ENCODE peak calls at places on chromosomes 2 and 18, in ten cellular contexts. G is hepatocyte, S is fibroblast of lung, A is IMR-90, X is GM23338, Q is keratinocyte, Z is HepG2, W is neural progenitor cell, I is K562, U is OCI-LY7. D is an unnamed sample.

GRCh38 chr2:203951366-203951902 is 14.9 kb downstream of the ICOS start:
- DNase-seq in X (no peak), Z (no peak), Q (no peak), I (no peak), W (no peak), S (no peak), U (peak), A (no peak), G (no peak), D (no peak)

GRCh38 chr2:31886700-31887099 is 124.1 kb downstream of the MEMO1 start:
- DNase-seq in S (no peak), G (peak), U (peak), I (peak), X (peak), Q (no peak), Z (peak), A (no peak), W (peak), D (no peak)

GRCh38 chr18:46668135-46668534 is 11.1 kb upstream of the LOXHD1 start:
- DNase-seq in Q (no peak), U (no peak), W (no peak), G (no peak), A (no peak), X (peak), I (no peak), Z (no peak), S (no peak), D (no peak)

GRCh38 chr2:33074197-33074596 is 127.4 kb downstream of the LTBP1 start:
- DNase-seq in Q (no peak), W (no peak), X (no peak), U (no peak), G (no peak), I (no peak), S (no peak), Z (no peak), A (no peak), D (no peak)

GRCh38 chr2:47012866-47013265 is 97.3 kb upstream of the MCFD2 start:
- DNase-seq in I (no peak), S (no peak), W (no peak), X (no peak), U (no peak), Q (no peak), A (no peak), G (no peak), Z (no peak), D (no peak)

GRCh38 chr2:230889911-230890601 is 25.3 kb downstream of the ITM2C start:
- DNase-seq in W (no peak), U (no peak), Z (no peak), Q (no peak), G (no peak), S (no peak), I (no peak), X (no peak), A (no peak), D (no peak)

GRCh38 chr2:240296611-240297552 is 138.6 kb upstream of the GPC1 start:
- DNase-seq in I (no peak), A (no peak), Q (no peak), Z (no peak), G (no peak), S (no peak), W (no peak), U (no peak), X (no peak), D (no peak)

GRCh38 chr2:232296766-232297525 is 81.6 kb upstream of the ALPP start:
- DNase-seq in X (no peak), S (no peak), A (peak), U (no peak), W (no peak), Q (no peak), I (no peak), G (no peak), Z (no peak), D (no peak)

GRCh38 chr2:212777020-212777491 is 238.5 kb upstream of the ERBB4 start:
- DNase-seq in Z (peak), A (peak), Q (peak), I (peak), U (peak), W (peak), S (peak), X (peak), G (peak), D (peak)

GRCh38 chr2:119367472-119368099 is 809 bp downstream of the DBI start:
- DNase-seq in X (peak), W (peak), U (peak), Q (no peak), S (peak), A (no peak), I (peak), Z (peak), G (peak), D (no peak)

GRCh38 chr2:227155395-227155794 is 8.6 kb downstream of the COL4A4 start:
- DNase-seq in S (no peak), I (no peak), U (no peak), Q (no peak), A (no peak), W (no peak), Z (no peak), X (peak), G (no peak), D (no peak)

GRCh38 chr2:234289789-234290188 is 207.1 kb downstream of the ARL4C start:
- DNase-seq in W (no peak), U (peak), S (peak), G (peak), A (peak), Z (no peak), I (no peak), Q (peak), X (no peak), D (no peak)

GRCh38 chr2:164796999-164797398 is 44.6 kb downstream of the COBLL1 start:
- DNase-seq in U (no peak), A (no peak), I (no peak), Z (no peak), G (no peak), W (no peak), S (no peak), X (no peak), Q (no peak), D (no peak)
- H3K4me2 ChIP-seq in U (no peak), A (no peak), I (no peak), Z (no peak), G (no peak), W (no peak), S (no peak), X (no peak), Q (no peak), D (no peak)

DNA sequence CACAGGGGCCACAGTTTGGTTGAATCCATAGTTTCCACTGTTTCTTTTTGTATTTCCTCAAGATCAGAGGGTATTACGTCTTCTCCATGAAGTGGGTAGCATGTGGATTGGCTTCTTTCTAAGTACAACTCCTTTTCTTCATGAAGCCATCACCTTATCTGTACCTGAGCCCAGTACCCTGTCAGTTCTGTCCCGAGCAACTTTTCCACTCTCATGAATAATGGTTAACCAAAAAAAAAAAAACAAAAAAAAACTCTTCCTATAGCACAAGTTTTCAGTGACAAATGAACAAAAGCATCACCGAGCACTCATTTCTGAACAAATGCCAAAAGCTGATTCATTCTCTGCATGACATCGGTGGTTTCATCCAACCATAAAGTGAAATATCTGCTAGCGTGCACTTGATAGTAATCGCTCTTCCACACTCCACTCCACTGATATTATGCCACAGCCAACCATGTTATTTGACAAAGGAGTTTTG is 53.0 kb upstream of the CCDC150 start:
- DNase-seq in Z (no peak), I (peak), Q (no peak), G (no peak), A (peak), X (no peak), W (no peak), U (no peak), S (peak), D (peak)
- H2AFZ ChIP-seq in Z (no peak), I (no peak), Q (no peak), G (no peak), A (peak), X (no peak), W (no peak), U (no peak), S (no peak), D (no peak)

GRCh38 chr2:181307203-181307991 is 149.8 kb upstream of the ITGA4 start:
- DNase-seq in A (no peak), G (no peak), I (no peak), U (peak), Z (no peak), S (no peak), Q (no peak), W (no peak), X (no peak), D (no peak)

GRCh38 chr2:181300600-181301291 is 156.4 kb upstream of the ITGA4 start:
- DNase-seq in Z (no peak), I (no peak), W (no peak), U (no peak), X (no peak), Q (no peak), A (no peak), G (no peak), S (no peak), D (no peak)

GRCh38 chr2:181306785-181307184 is 150.4 kb upstream of the ITGA4 start:
- DNase-seq in Q (no peak), Z (no peak), W (no peak), U (peak), A (peak), S (peak), I (no peak), G (no peak), X (no peak), D (no peak)

GRCh38 chr2:181305151-181306123 is 151.7 kb upstream of the ITGA4 start:
- DNase-seq in Z (peak), G (peak), W (no peak), S (peak), A (peak), I (peak), U (peak), Q (no peak), X (peak), D (no peak)

GRCh38 chr2:181304011-181304844 is 153.0 kb upstream of the ITGA4 start:
- DNase-seq in I (no peak), X (no peak), G (no peak), A (no peak), S (no peak), W (no peak), U (peak), Z (no peak), Q (no peak), D (no peak)
- TF ChIP-seq CTCF in I (no peak), X (no peak), G (no peak), A (no peak), S (no peak), W (no peak), U (peak), Z (no peak), Q (no peak), D (no peak)

GRCh38 chr18:35191252-35192025 is 49.4 kb upstream of the ZNF397 start:
- DNase-seq in I (no peak), S (no peak), W (no peak), G (no peak), Q (no peak), Z (no peak), X (peak), A (no peak), U (no peak), D (no peak)
- H3K4me2 ChIP-seq in I (no peak), S (no peak), W (no peak), G (no peak), Q (no peak), Z (no peak), X (peak), A (no peak), U (no peak), D (no peak)

GRCh38 chr2:18498531-18498930 is 61.9 kb downstream of the RDH14 start:
- DNase-seq in I (no peak), A (no peak), W (no peak), S (no peak), Z (no peak), Q (no peak), X (no peak), G (no peak), U (no peak), D (peak)

GRCh38 chr2:18496516-18496915 is 63.9 kb downstream of the RDH14 start:
- DNase-seq in S (no peak), U (no peak), Q (no peak), Z (no peak), A (no peak), X (no peak), W (no peak), I (no peak), G (no peak), D (no peak)

GRCh38 chr2:18503686-18504085 is 56.8 kb downstream of the RDH14 start:
- DNase-seq in W (no peak), S (no peak), G (no peak), Z (no peak), I (no peak), A (no peak), U (no peak), X (no peak), Q (no peak), D (no peak)

GRCh38 chr2:18500333-18500732 is 60.1 kb downstream of the RDH14 start:
- DNase-seq in X (no peak), S (peak), W (no peak), A (peak), U (no peak), Q (peak), I (no peak), G (no peak), Z (no peak), D (no peak)

GRCh38 chr2:18501156-18501555 is 59.3 kb downstream of the RDH14 start:
- DNase-seq in Q (no peak), X (no peak), W (no peak), U (no peak), G (no peak), I (no peak), A (no peak), Z (no peak), S (no peak), D (no peak)
- H2AFZ ChIP-seq in Q (no peak), X (no peak), W (no peak), U (no peak), G (no peak), I (no peak), A (no peak), Z (no peak), S (no peak), D (no peak)